ENCODE peak calls at places on chromosomes 5 and 9, in four cellular contexts. W is RWPE1, T is aorta, K is OCI-LY7. J is an unnamed sample.

GRCh38 chr5:82351754-82352145 is 73.6 kb upstream of the RPS23 start:
- DNase-seq in W (peak), T (no peak), K (peak), J (peak)

GRCh38 chr9:126743046-126743445 is 61.8 kb upstream of the ZBTB43 start:
- DNase-seq in W (no peak), T (no peak), K (no peak), J (no peak)

GRCh38 chr9:125467341-125467740 is 205.7 kb downstream of the GAPVD1 start:
- DNase-seq in W (no peak), T (no peak), K (no peak), J (no peak)

GRCh38 chr9:126326228-126327015 is at the start of gene MVB12B:
- DNase-seq in W (peak), T (peak), K (peak), J (no peak)

GRCh38 chr5:150356575-150357284 is 767 bp upstream of the TCOF1 start:
- DNase-seq in W (no peak), T (no peak), K (no peak), J (no peak)

GRCh38 chr5:113488645-113489184 is 462 bp upstream of the MCC start:
- DNase-seq in W (no peak), T (no peak), K (no peak), J (no peak)

GRCh38 chr5:172782169-172783039 is 11.4 kb upstream of the DUSP1 start:
- DNase-seq in W (no peak), T (no peak), K (no peak), J (no peak)

GRCh38 chr5:113447651-113448050 is 12.9 kb upstream of the TSSK1B start:
- DNase-seq in W (no peak), T (no peak), K (no peak), J (no peak)

GRCh38 chr5:168579987-168580508 is 880 bp upstream of the PANK3 start:
- DNase-seq in W (no peak), T (no peak), K (no peak), J (no peak)

GRCh38 chr5:59759600-59760357 is 133.7 kb downstream of the PDE4D start:
- DNase-seq in W (no peak), T (no peak), K (no peak), J (no peak)

GRCh38 chr5:123754903-123755302 is 242.9 kb downstream of the CSNK1G3 start:
- DNase-seq in W (no peak), T (no peak), K (no peak), J (no peak)

GRCh38 chr9:16025627-16026026 is 472.8 kb downstream of the CCDC171 start:
- DNase-seq in W (no peak), T (no peak), K (no peak), J (no peak)

GRCh38 chr5:23257656-23258055 is 249.8 kb upstream of the PRDM9 start:
- DNase-seq in W (peak), T (no peak), K (no peak), J (no peak)

GRCh38 chr5:139807647-139808030 is 12.0 kb downstream of the PSD2 start:
- DNase-seq in W (no peak), T (peak), K (no peak), J (no peak)

GRCh38 chr5:135973323-135974018 is 18.7 kb upstream of the LECT2 start:
- DNase-seq in W (peak), T (no peak), K (no peak), J (no peak)

GRCh38 chr9:113578877-113579269 is 115.3 kb downstream of the RGS3 start:
- DNase-seq in W (peak), T (peak), K (peak), J (peak)

GRCh38 chr5:140240987-140241706 is 61.8 kb downstream of the PFDN1 start:
- DNase-seq in W (peak), T (peak), K (no peak), J (peak)

GRCh38 chr5:63310644-63311043 is 651.6 kb downstream of the HTR1A start:
- DNase-seq in W (no peak), T (no peak), K (no peak), J (no peak)

GRCh38 chr9:97875111-97875510 is 22.1 kb downstream of the FOXE1 start:
- DNase-seq in W (no peak), T (no peak), K (no peak), J (no peak)

GRCh38 chr9:100927778-100928177 is 100.7 kb upstream of the PLPPR1 start:
- DNase-seq in W (no peak), T (no peak), K (no peak), J (no peak)

GRCh38 chr9:111038336-111039202 is at the start of gene LPAR1:
- DNase-seq in W (peak), T (peak), K (no peak), J (no peak)

GRCh38 chr5:156169495-156169894 is 157.5 kb upstream of the SGCD start:
- DNase-seq in W (no peak), T (no peak), K (no peak), J (no peak)

GRCh38 chr9:14616188-14616982 is 76.8 kb downstream of the ZDHHC21 start:
- DNase-seq in W (peak), T (no peak), K (peak), J (peak)

GRCh38 chr9:124251605-124252366 is 6.0 kb upstream of the NEK6 start:
- DNase-seq in W (peak), T (no peak), K (no peak), J (no peak)

GRCh38 chr9:1604942-1605560 is 410.1 kb upstream of the SMARCA2 start:
- DNase-seq in W (peak), T (no peak), K (peak), J (peak)

GRCh38 chr5:36891266-36891665 is 14.7 kb downstream of the NIPBL start:
- DNase-seq in W (no peak), T (no peak), K (no peak), J (no peak)

GRCh38 chr9:76459691-76460635 is 981 bp downstream of the GCNT1 start:
- DNase-seq in W (peak), T (peak), K (peak), J (peak)

GRCh38 chr5:159913048-159913447 is 3.2 kb upstream of the ADRA1B start:
- DNase-seq in W (peak), T (no peak), K (no peak), J (no peak)

GRCh38 chr9:112848316-112849151 is 42.1 kb downstream of the SLC46A2 start:
- DNase-seq in W (no peak), T (no peak), K (no peak), J (no peak)

GRCh38 chr9:6184749-6185645 is 30.6 kb upstream of the IL33 start:
- DNase-seq in W (no peak), T (peak), K (no peak), J (no peak)

GRCh38 chr9:2856400-2856799 is 12.5 kb upstream of the PUM3 start:
- DNase-seq in W (no peak), T (no peak), K (no peak), J (no peak)